ENCODE peak calls at places on chromosomes 12 and 14, in nine cellular contexts. One of them, this sample, is unnamed.
A peak's percentile ranks its signal among the peaks of the same experiment; 100 is the strongest.

GRCh38 chr12:48696626-48697025 is 14.6 kb upstream of the KANSL2 start:
- DNase-seq in EL: no peak
- DNase-seq in nucleus accumbens: no peak
- DNase-seq in lung microvascular endothelial cell: no peak
- DNase-seq in CD8-positive, alpha-beta memory T cell: no peak
- DNase-seq in GM03348: no peak
- DNase-seq in fibroblast of the aortic adventitia: no peak
- DNase-seq in fibroblast of the conjunctiva: no peak
- DNase-seq in aorta: no peak
- DNase-seq in this sample: no peak

GRCh38 chr14:84084056-84084590 is 1445.8 kb upstream of the FLRT2 start:
- DNase-seq in EL: no peak
- DNase-seq in nucleus accumbens: no peak
- DNase-seq in lung microvascular endothelial cell: no peak
- DNase-seq in CD8-positive, alpha-beta memory T cell: no peak
- DNase-seq in GM03348: no peak
- DNase-seq in fibroblast of the aortic adventitia: no peak
- DNase-seq in fibroblast of the conjunctiva: no peak
- DNase-seq in aorta: no peak
- DNase-seq in this sample: no peak

GRCh38 chr14:34931206-34931605 is 51.6 kb upstream of the SRP54 start:
- DNase-seq in EL: no peak
- DNase-seq in nucleus accumbens: no peak
- DNase-seq in lung microvascular endothelial cell: peak; percentile 79
- DNase-seq in CD8-positive, alpha-beta memory T cell: peak; percentile 6
- DNase-seq in GM03348: no peak
- DNase-seq in fibroblast of the aortic adventitia: peak; percentile 38
- DNase-seq in fibroblast of the conjunctiva: no peak
- DNase-seq in aorta: no peak
- DNase-seq in this sample: no peak

GRCh38 chr14:66495214-66496098 is 9.3 kb downstream of the CCDC196 start:
- DNase-seq in EL: peak; percentile 70
- DNase-seq in nucleus accumbens: no peak
- DNase-seq in lung microvascular endothelial cell: peak; percentile 75
- DNase-seq in CD8-positive, alpha-beta memory T cell: peak; percentile 2
- DNase-seq in GM03348: peak; percentile 69
- DNase-seq in fibroblast of the aortic adventitia: peak; percentile 81
- DNase-seq in fibroblast of the conjunctiva: peak; percentile 63
- DNase-seq in aorta: peak; percentile 40
- DNase-seq in this sample: peak; percentile 45

GRCh38 chr12:58420496-58420895 is 479.1 kb downstream of the ATP23 start:
- DNase-seq in EL: peak; percentile 86
- DNase-seq in nucleus accumbens: no peak
- DNase-seq in lung microvascular endothelial cell: peak; percentile 11
- DNase-seq in CD8-positive, alpha-beta memory T cell: no peak
- DNase-seq in GM03348: no peak
- DNase-seq in fibroblast of the aortic adventitia: peak; percentile 87
- DNase-seq in fibroblast of the conjunctiva: peak; percentile 82
- DNase-seq in aorta: no peak
- DNase-seq in this sample: peak; percentile 87

GRCh38 chr14:62015945-62016344 is 253.7 kb downstream of the SNAPC1 start:
- DNase-seq in EL: peak; percentile 75
- DNase-seq in nucleus accumbens: no peak
- DNase-seq in lung microvascular endothelial cell: no peak
- DNase-seq in CD8-positive, alpha-beta memory T cell: no peak
- DNase-seq in GM03348: no peak
- DNase-seq in fibroblast of the aortic adventitia: no peak
- DNase-seq in fibroblast of the conjunctiva: peak; percentile 14
- DNase-seq in aorta: no peak
- DNase-seq in this sample: peak; percentile 12

GRCh38 chr12:16555630-16556029 is 50.3 kb downstream of the LMO3 start:
- DNase-seq in EL: no peak
- DNase-seq in nucleus accumbens: no peak
- DNase-seq in lung microvascular endothelial cell: no peak
- DNase-seq in CD8-positive, alpha-beta memory T cell: no peak
- DNase-seq in GM03348: peak; percentile 16
- DNase-seq in fibroblast of the aortic adventitia: peak; percentile 57
- DNase-seq in fibroblast of the conjunctiva: no peak
- DNase-seq in aorta: no peak
- DNase-seq in this sample: peak; percentile 19

GRCh38 chr12:69966409-69966808 is 141.4 kb downstream of the MYRFL start:
- DNase-seq in EL: peak; percentile 62
- DNase-seq in nucleus accumbens: no peak
- DNase-seq in lung microvascular endothelial cell: no peak
- DNase-seq in CD8-positive, alpha-beta memory T cell: no peak
- DNase-seq in GM03348: peak; percentile 77
- DNase-seq in fibroblast of the aortic adventitia: peak; percentile 80
- DNase-seq in fibroblast of the conjunctiva: no peak
- DNase-seq in aorta: peak; percentile 49
- DNase-seq in this sample: no peak

GRCh38 chr12:102965281-102966155 is 8.0 kb downstream of the ASCL1 start:
- DNase-seq in EL: no peak
- DNase-seq in nucleus accumbens: no peak
- DNase-seq in lung microvascular endothelial cell: no peak
- DNase-seq in CD8-positive, alpha-beta memory T cell: no peak
- DNase-seq in GM03348: no peak
- DNase-seq in fibroblast of the aortic adventitia: no peak
- DNase-seq in fibroblast of the conjunctiva: no peak
- DNase-seq in aorta: no peak
- DNase-seq in this sample: no peak

GRCh38 chr12:77615331-77615730 is 215.4 kb upstream of the NAV3 start:
- DNase-seq in EL: peak; percentile 10
- DNase-seq in nucleus accumbens: no peak
- DNase-seq in lung microvascular endothelial cell: peak; percentile 6
- DNase-seq in CD8-positive, alpha-beta memory T cell: no peak
- DNase-seq in GM03348: no peak
- DNase-seq in fibroblast of the aortic adventitia: peak; percentile 4
- DNase-seq in fibroblast of the conjunctiva: no peak
- DNase-seq in aorta: no peak
- DNase-seq in this sample: peak; percentile 2

GRCh38 chr14:50804181-50804721 is 26.7 kb downstream of the NIN start:
- DNase-seq in EL: peak; percentile 65
- DNase-seq in nucleus accumbens: no peak
- DNase-seq in lung microvascular endothelial cell: peak; percentile 79
- DNase-seq in CD8-positive, alpha-beta memory T cell: no peak
- DNase-seq in GM03348: peak; percentile 78
- DNase-seq in fibroblast of the aortic adventitia: peak; percentile 85
- DNase-seq in fibroblast of the conjunctiva: no peak
- DNase-seq in aorta: peak; percentile 41
- DNase-seq in this sample: peak; percentile 61

GRCh38 chr12:89354630-89354931 is 2.3 kb upstream of the DUSP6 start:
- DNase-seq in EL: no peak
- DNase-seq in nucleus accumbens: no peak
- DNase-seq in lung microvascular endothelial cell: no peak
- DNase-seq in CD8-positive, alpha-beta memory T cell: no peak
- DNase-seq in GM03348: no peak
- DNase-seq in fibroblast of the aortic adventitia: no peak
- DNase-seq in fibroblast of the conjunctiva: no peak
- DNase-seq in aorta: no peak
- DNase-seq in this sample: no peak

GRCh38 chr12:116524964-116525379 is 34.2 kb upstream of the MAP1LC3B2 start:
- DNase-seq in EL: peak; percentile 82
- DNase-seq in nucleus accumbens: no peak
- DNase-seq in lung microvascular endothelial cell: no peak
- DNase-seq in CD8-positive, alpha-beta memory T cell: no peak
- DNase-seq in GM03348: no peak
- DNase-seq in fibroblast of the aortic adventitia: peak; percentile 70
- DNase-seq in fibroblast of the conjunctiva: peak; percentile 63
- DNase-seq in aorta: no peak
- DNase-seq in this sample: no peak

GRCh38 chr12:129145381-129145780 is 292.1 kb downstream of the GLT1D1 start:
- DNase-seq in EL: no peak
- DNase-seq in nucleus accumbens: no peak
- DNase-seq in lung microvascular endothelial cell: no peak
- DNase-seq in CD8-positive, alpha-beta memory T cell: no peak
- DNase-seq in GM03348: no peak
- DNase-seq in fibroblast of the aortic adventitia: no peak
- DNase-seq in fibroblast of the conjunctiva: no peak
- DNase-seq in aorta: no peak
- DNase-seq in this sample: no peak

GRCh38 chr14:105065280-105066228 is at the start of gene GPR132:
- DNase-seq in EL: no peak
- DNase-seq in nucleus accumbens: no peak
- DNase-seq in lung microvascular endothelial cell: peak; percentile 35
- DNase-seq in CD8-positive, alpha-beta memory T cell: peak; percentile 90
- DNase-seq in GM03348: no peak
- DNase-seq in fibroblast of the aortic adventitia: no peak
- DNase-seq in fibroblast of the conjunctiva: no peak
- DNase-seq in aorta: peak; percentile 78
- DNase-seq in this sample: no peak

GRCh38 chr12:49707127-49707811 is at the start of gene FMNL3:
- DNase-seq in EL: peak; percentile 96
- DNase-seq in nucleus accumbens: peak; percentile 89
- DNase-seq in lung microvascular endothelial cell: peak; percentile 99
- DNase-seq in CD8-positive, alpha-beta memory T cell: peak; percentile 99
- DNase-seq in GM03348: peak; percentile 100
- DNase-seq in fibroblast of the aortic adventitia: peak; percentile 94
- DNase-seq in fibroblast of the conjunctiva: peak; percentile 92
- DNase-seq in aorta: peak; percentile 99
- DNase-seq in this sample: peak; percentile 96

GRCh38 chr12:69254046-69254445 is 14.7 kb downstream of the CPSF6 start:
- DNase-seq in EL: peak; percentile 51
- DNase-seq in nucleus accumbens: no peak
- DNase-seq in lung microvascular endothelial cell: peak; percentile 80
- DNase-seq in CD8-positive, alpha-beta memory T cell: no peak
- DNase-seq in GM03348: peak; percentile 25
- DNase-seq in fibroblast of the aortic adventitia: peak; percentile 65
- DNase-seq in fibroblast of the conjunctiva: peak; percentile 35
- DNase-seq in aorta: no peak
- DNase-seq in this sample: peak; percentile 38

GRCh38 chr12:4664111-4664510 is 15.2 kb downstream of the NDUFA9 start:
- DNase-seq in EL: peak; percentile 79
- DNase-seq in nucleus accumbens: no peak
- DNase-seq in lung microvascular endothelial cell: peak; percentile 67
- DNase-seq in CD8-positive, alpha-beta memory T cell: no peak
- DNase-seq in GM03348: peak; percentile 64
- DNase-seq in fibroblast of the aortic adventitia: peak; percentile 85
- DNase-seq in fibroblast of the conjunctiva: peak; percentile 63
- DNase-seq in aorta: no peak
- DNase-seq in this sample: peak; percentile 86

GRCh38 chr12:22272596-22272995 is 61.9 kb downstream of the ST8SIA1 start:
- DNase-seq in EL: no peak
- DNase-seq in nucleus accumbens: no peak
- DNase-seq in lung microvascular endothelial cell: no peak
- DNase-seq in CD8-positive, alpha-beta memory T cell: no peak
- DNase-seq in GM03348: no peak
- DNase-seq in fibroblast of the aortic adventitia: no peak
- DNase-seq in fibroblast of the conjunctiva: no peak
- DNase-seq in aorta: no peak
- DNase-seq in this sample: no peak

GRCh38 chr12:29769162-29769820 is 14.5 kb downstream of the TMTC1 start:
- DNase-seq in EL: peak; percentile 27
- DNase-seq in nucleus accumbens: no peak
- DNase-seq in lung microvascular endothelial cell: peak; percentile 24
- DNase-seq in CD8-positive, alpha-beta memory T cell: no peak
- DNase-seq in GM03348: peak; percentile 6
- DNase-seq in fibroblast of the aortic adventitia: peak; percentile 95
- DNase-seq in fibroblast of the conjunctiva: peak; percentile 81
- DNase-seq in aorta: no peak
- DNase-seq in this sample: no peak

GRCh38 chr12:5485471-5485870 is 53.6 kb downstream of the NTF3 start:
- DNase-seq in EL: no peak
- DNase-seq in nucleus accumbens: no peak
- DNase-seq in lung microvascular endothelial cell: no peak
- DNase-seq in CD8-positive, alpha-beta memory T cell: no peak
- DNase-seq in GM03348: no peak
- DNase-seq in fibroblast of the aortic adventitia: no peak
- DNase-seq in fibroblast of the conjunctiva: no peak
- DNase-seq in aorta: no peak
- DNase-seq in this sample: no peak

GRCh38 chr12:105487961-105488360 is 157.5 kb downstream of the C12orf75 start:
- DNase-seq in EL: no peak
- DNase-seq in nucleus accumbens: no peak
- DNase-seq in lung microvascular endothelial cell: peak; percentile 90
- DNase-seq in CD8-positive, alpha-beta memory T cell: no peak
- DNase-seq in GM03348: no peak
- DNase-seq in fibroblast of the aortic adventitia: no peak
- DNase-seq in fibroblast of the conjunctiva: no peak
- DNase-seq in aorta: no peak
- DNase-seq in this sample: no peak

GRCh38 chr12:7346571-7347225 is 42.8 kb downstream of the ACSM4 start:
- DNase-seq in EL: no peak
- DNase-seq in nucleus accumbens: no peak
- DNase-seq in lung microvascular endothelial cell: no peak
- DNase-seq in CD8-positive, alpha-beta memory T cell: no peak
- DNase-seq in GM03348: no peak
- DNase-seq in fibroblast of the aortic adventitia: no peak
- DNase-seq in fibroblast of the conjunctiva: no peak
- DNase-seq in aorta: no peak
- DNase-seq in this sample: no peak

GRCh38 chr14:100376751-100377171 is 53.6 kb downstream of the SLC25A47 start:
- DNase-seq in EL: peak; percentile 66
- DNase-seq in nucleus accumbens: no peak
- DNase-seq in lung microvascular endothelial cell: peak; percentile 62
- DNase-seq in CD8-positive, alpha-beta memory T cell: no peak
- DNase-seq in GM03348: peak; percentile 51
- DNase-seq in fibroblast of the aortic adventitia: peak; percentile 38
- DNase-seq in fibroblast of the conjunctiva: no peak
- DNase-seq in aorta: no peak
- DNase-seq in this sample: peak; percentile 56

GRCh38 chr12:87596134-87596533 is 433.1 kb downstream of the C12orf50 start:
- DNase-seq in EL: no peak
- DNase-seq in nucleus accumbens: no peak
- DNase-seq in lung microvascular endothelial cell: no peak
- DNase-seq in CD8-positive, alpha-beta memory T cell: no peak
- DNase-seq in GM03348: no peak
- DNase-seq in fibroblast of the aortic adventitia: no peak
- DNase-seq in fibroblast of the conjunctiva: no peak
- DNase-seq in aorta: no peak
- DNase-seq in this sample: no peak

GRCh38 chr12:32125455-32126084 is 18.9 kb downstream of the BICD1 start:
- DNase-seq in EL: no peak
- DNase-seq in nucleus accumbens: no peak
- DNase-seq in lung microvascular endothelial cell: peak; percentile 51
- DNase-seq in CD8-positive, alpha-beta memory T cell: no peak
- DNase-seq in GM03348: peak; percentile 39
- DNase-seq in fibroblast of the aortic adventitia: peak; percentile 28
- DNase-seq in fibroblast of the conjunctiva: no peak
- DNase-seq in aorta: no peak
- DNase-seq in this sample: peak; percentile 74

GRCh38 chr12:55931780-55932545 is 1.0 kb downstream of the DGKA start:
- DNase-seq in EL: peak; percentile 44
- DNase-seq in nucleus accumbens: no peak
- DNase-seq in lung microvascular endothelial cell: peak; percentile 65
- DNase-seq in CD8-positive, alpha-beta memory T cell: peak; percentile 33
- DNase-seq in GM03348: peak; percentile 87
- DNase-seq in fibroblast of the aortic adventitia: peak; percentile 32
- DNase-seq in fibroblast of the conjunctiva: no peak
- DNase-seq in aorta: peak; percentile 76
- DNase-seq in this sample: no peak

GRCh38 chr12:2785017-2785416 is 9.8 kb upstream of the FKBP4 start:
- DNase-seq in EL: no peak
- DNase-seq in nucleus accumbens: no peak
- DNase-seq in lung microvascular endothelial cell: no peak
- DNase-seq in CD8-positive, alpha-beta memory T cell: no peak
- DNase-seq in GM03348: no peak
- DNase-seq in fibroblast of the aortic adventitia: no peak
- DNase-seq in fibroblast of the conjunctiva: no peak
- DNase-seq in aorta: no peak
- DNase-seq in this sample: no peak

GRCh38 chr12:124758266-124759200 is 105.1 kb downstream of the SCARB1 start:
- DNase-seq in EL: no peak
- DNase-seq in nucleus accumbens: no peak
- DNase-seq in lung microvascular endothelial cell: no peak
- DNase-seq in CD8-positive, alpha-beta memory T cell: no peak
- DNase-seq in GM03348: no peak
- DNase-seq in fibroblast of the aortic adventitia: no peak
- DNase-seq in fibroblast of the conjunctiva: no peak
- DNase-seq in aorta: no peak
- DNase-seq in this sample: no peak

GRCh38 chr12:56867216-56867615 is 67.0 kb downstream of the SDR9C7 start:
- DNase-seq in EL: no peak
- DNase-seq in nucleus accumbens: no peak
- DNase-seq in lung microvascular endothelial cell: no peak
- DNase-seq in CD8-positive, alpha-beta memory T cell: no peak
- DNase-seq in GM03348: no peak
- DNase-seq in fibroblast of the aortic adventitia: no peak
- DNase-seq in fibroblast of the conjunctiva: no peak
- DNase-seq in aorta: no peak
- DNase-seq in this sample: no peak

GRCh38 chr14:77025744-77026165 is 2.8 kb downstream of the IRF2BPL start:
- DNase-seq in EL: peak; percentile 41
- DNase-seq in nucleus accumbens: no peak
- DNase-seq in lung microvascular endothelial cell: peak; percentile 36
- DNase-seq in CD8-positive, alpha-beta memory T cell: no peak
- DNase-seq in GM03348: no peak
- DNase-seq in fibroblast of the aortic adventitia: no peak
- DNase-seq in fibroblast of the conjunctiva: no peak
- DNase-seq in aorta: no peak
- DNase-seq in this sample: no peak

This sample was measured in HFFc6.